ENCODE peak calls at places on chromosome X, in four cellular contexts. One of them, this sample, is unnamed. For H3K4me1, the result is how much of the 10 kb centered on the place peaks cover.

GRCh38 chrX:34893741-34894140 is 48.9 kb upstream of the FAM47B start:
- DNase-seq in PC-9: no peak
- DNase-seq in GM23248: peak
- DNase-seq in lower lobe of right lung: no peak
- DNase-seq in this sample: no peak

GRCh38 chrX:136694491-136695087 is 46.6 kb downstream of the CD40LG start:
- DNase-seq in GM23248: peak
- DNase-seq in lower lobe of right lung: no peak
- DNase-seq in PC-9: no peak
- DNase-seq in this sample: peak

GRCh38 chrX:119672252-119672825 is 20.6 kb downstream of the SEPTIN6 start:
- DNase-seq in GM23248: no peak
- DNase-seq in PC-9: no peak
- DNase-seq in lower lobe of right lung: no peak
- DNase-seq in this sample: no peak

GRCh38 chrX:38726596-38726995 is 74.7 kb upstream of the MID1IP1 start:
- DNase-seq in PC-9: no peak
- DNase-seq in GM23248: no peak
- DNase-seq in lower lobe of right lung: no peak
- DNase-seq in this sample: no peak

GRCh38 chrX:116204947-116205346 is 34.4 kb downstream of the AGTR2 start:
- DNase-seq in PC-9: no peak
- DNase-seq in lower lobe of right lung: no peak
- DNase-seq in GM23248: peak
- DNase-seq in this sample: peak

GRCh38 chrX:118528089-118528753 is 32.6 kb downstream of the DOCK11 start:
- DNase-seq in PC-9: no peak
- DNase-seq in GM23248: no peak
- DNase-seq in lower lobe of right lung: no peak
- DNase-seq in this sample: peak

GRCh38 chrX:30620980-30621716 is 32.1 kb upstream of the GK start:
- DNase-seq in PC-9: peak
- DNase-seq in GM23248: peak
- DNase-seq in lower lobe of right lung: no peak
- DNase-seq in this sample: no peak

GRCh38 chrX:17563515-17563914 is 173.8 kb upstream of the SCML1 start:
- DNase-seq in GM23248: no peak
- DNase-seq in PC-9: no peak
- DNase-seq in lower lobe of right lung: no peak
- DNase-seq in this sample: no peak

GRCh38 chrX:15242899-15243555 is 26.9 kb downstream of the ASB9 start:
- DNase-seq in GM23248: peak
- DNase-seq in PC-9: peak
- DNase-seq in lower lobe of right lung: no peak
- DNase-seq in this sample: peak

GRCh38 chrX:147917700-147918694 is 6.3 kb downstream of the FMR1 start:
- DNase-seq in lower lobe of right lung: no peak
- DNase-seq in GM23248: peak
- DNase-seq in PC-9: no peak
- DNase-seq in this sample: peak

GRCh38 chrX:24506082-24506481 is 41.0 kb downstream of the PDK3 start:
- DNase-seq in PC-9: peak
- DNase-seq in lower lobe of right lung: no peak
- DNase-seq in GM23248: peak
- DNase-seq in this sample: no peak

GRCh38 chrX:20414781-20415445 is 148.2 kb upstream of the RPS6KA3 start:
- DNase-seq in GM23248: no peak
- DNase-seq in lower lobe of right lung: no peak
- DNase-seq in PC-9: no peak
- DNase-seq in this sample: no peak

GRCh38 chrX:109936114-109936513 is 66.8 kb upstream of the TMEM164 start:
- DNase-seq in PC-9: no peak
- DNase-seq in lower lobe of right lung: no peak
- DNase-seq in GM23248: peak
- DNase-seq in this sample: no peak

GRCh38 chrX:151031365-151031975 is 48.3 kb downstream of the HMGB3 start:
- DNase-seq in lower lobe of right lung: no peak
- DNase-seq in PC-9: no peak
- DNase-seq in GM23248: no peak
- DNase-seq in this sample: no peak

GRCh38 chrX:55919367-55920221 is 202.0 kb downstream of the RRAGB start:
- DNase-seq in lower lobe of right lung: no peak
- DNase-seq in PC-9: peak
- DNase-seq in GM23248: no peak
- DNase-seq in this sample: no peak

GRCh38 chrX:148417934-148418333 is 82.5 kb upstream of the AFF2 start:
- DNase-seq in PC-9: no peak
- DNase-seq in lower lobe of right lung: no peak
- DNase-seq in GM23248: peak
- DNase-seq in this sample: no peak

GRCh38 chrX:139759637-139760036 is 51.7 kb upstream of the MCF2 start:
- DNase-seq in lower lobe of right lung: no peak
- DNase-seq in GM23248: peak
- DNase-seq in PC-9: peak
- DNase-seq in this sample: no peak

GRCh38 chrX:135973025-135973547 is 702 bp downstream of the MMGT1 start:
- DNase-seq in PC-9: peak
- DNase-seq in GM23248: peak
- DNase-seq in lower lobe of right lung: no peak
- DNase-seq in this sample: peak

DNA sequence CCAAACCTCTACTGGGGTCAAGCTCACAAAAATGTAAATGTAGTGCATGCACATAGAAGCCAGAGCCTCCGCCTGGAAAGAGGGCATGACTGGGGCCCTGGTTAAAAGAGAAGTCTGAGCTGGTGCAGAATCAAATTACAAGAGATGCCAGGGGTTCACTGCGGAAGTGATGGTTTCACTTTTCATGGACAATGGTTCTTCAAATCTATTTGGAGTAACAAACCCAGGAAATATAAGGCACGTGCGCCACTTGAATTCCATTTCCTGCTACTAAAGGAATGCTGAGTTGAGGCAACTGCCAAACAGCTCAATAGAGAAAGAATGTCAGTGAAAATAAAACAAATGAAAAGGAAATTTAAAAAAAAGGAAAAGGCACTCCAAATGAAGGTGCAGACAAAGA is 79.8 kb downstream of the FUNDC1 start:
- DNase-seq in lower lobe of right lung: no peak
- DNase-seq in GM23248: peak
- DNase-seq in PC-9: no peak
- DNase-seq in this sample: no peak
- H3K4me1 ChIP-seq in lower lobe of right lung: under half
- H3K4me1 ChIP-seq in GM23248: under half
- H3K4me1 ChIP-seq in PC-9: under half
- H3K4me1 ChIP-seq in this sample: under half

GRCh38 chrX:48631376-48632090 is 34.2 kb downstream of the WDR13 start:
- DNase-seq in GM23248: peak
- DNase-seq in lower lobe of right lung: peak
- DNase-seq in PC-9: peak
- DNase-seq in this sample: peak
- H3K27ac ChIP-seq in GM23248: no peak
- H3K27ac ChIP-seq in lower lobe of right lung: peak
- H3K27ac ChIP-seq in PC-9: no peak
- H3K27ac ChIP-seq in this sample: no peak

GRCh38 chrX:44342866-44343265 is 606 bp downstream of the EFHC2 start:
- DNase-seq in PC-9: no peak
- DNase-seq in lower lobe of right lung: no peak
- DNase-seq in GM23248: no peak
- DNase-seq in this sample: no peak

GRCh38 chrX:44338361-44338760 is 5.1 kb downstream of the EFHC2 start:
- DNase-seq in lower lobe of right lung: no peak
- DNase-seq in GM23248: no peak
- DNase-seq in PC-9: no peak
- DNase-seq in this sample: no peak

GRCh38 chrX:44344687-44345086 is 1.2 kb upstream of the EFHC2 start:
- DNase-seq in GM23248: no peak
- DNase-seq in PC-9: no peak
- DNase-seq in lower lobe of right lung: no peak
- DNase-seq in this sample: peak

GRCh38 chrX:44343412-44343942 is at the start of gene EFHC2:
- DNase-seq in lower lobe of right lung: peak
- DNase-seq in PC-9: peak
- DNase-seq in GM23248: peak
- DNase-seq in this sample: peak

DNA sequence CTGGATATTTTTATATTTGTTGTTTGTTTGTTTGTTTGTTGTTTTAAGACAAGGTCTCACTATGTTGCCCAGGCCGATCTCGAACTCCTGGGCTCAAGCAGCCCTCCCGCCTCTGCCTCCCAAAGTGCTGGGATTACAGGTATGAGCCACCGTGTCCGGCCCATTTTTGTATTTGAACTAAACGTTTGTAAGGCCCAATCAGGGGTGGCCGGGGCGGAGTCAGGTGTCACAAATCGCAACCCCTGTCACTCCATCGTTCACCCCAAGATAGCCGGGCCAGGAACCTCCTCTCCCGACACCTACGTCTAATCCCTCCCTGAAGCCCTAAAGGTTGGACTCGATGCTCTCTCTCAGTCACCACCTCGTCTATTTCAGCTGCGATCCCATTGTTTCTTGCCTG is 722 bp upstream of the EFHC2 start:
- DNase-seq in PC-9: peak
- DNase-seq in GM23248: no peak
- DNase-seq in lower lobe of right lung: peak
- DNase-seq in this sample: peak
- H3K4me3 ChIP-seq in PC-9: no peak
- H3K4me3 ChIP-seq in GM23248: peak
- H3K4me3 ChIP-seq in lower lobe of right lung: peak
- H3K4me3 ChIP-seq in this sample: peak

GRCh38 chrX:107677501-107677901 is 49.2 kb downstream of the PRPS1 start:
- DNase-seq in GM23248: peak
- DNase-seq in PC-9: no peak
- DNase-seq in lower lobe of right lung: no peak
- DNase-seq in this sample: no peak

GRCh38 chrX:107676559-107677378 is 48.5 kb downstream of the PRPS1 start:
- DNase-seq in lower lobe of right lung: peak
- DNase-seq in GM23248: peak
- DNase-seq in PC-9: peak
- DNase-seq in this sample: peak

GRCh38 chrX:107675823-107676555 is 47.7 kb downstream of the PRPS1 start:
- DNase-seq in lower lobe of right lung: peak
- DNase-seq in PC-9: no peak
- DNase-seq in GM23248: peak
- DNase-seq in this sample: peak

GRCh38 chrX:107678957-107679740 is 50.8 kb downstream of the PRPS1 start:
- DNase-seq in GM23248: peak
- DNase-seq in lower lobe of right lung: peak
- DNase-seq in PC-9: no peak
- DNase-seq in this sample: peak

GRCh38 chrX:107677909-107678308 is 49.6 kb downstream of the PRPS1 start:
- DNase-seq in lower lobe of right lung: no peak
- DNase-seq in PC-9: no peak
- DNase-seq in GM23248: no peak
- DNase-seq in this sample: no peak
- H3K4me1 ChIP-seq in lower lobe of right lung: half or more
- H3K4me1 ChIP-seq in PC-9: under half
- H3K4me1 ChIP-seq in GM23248: under half
- H3K4me1 ChIP-seq in this sample: half or more

DNA sequence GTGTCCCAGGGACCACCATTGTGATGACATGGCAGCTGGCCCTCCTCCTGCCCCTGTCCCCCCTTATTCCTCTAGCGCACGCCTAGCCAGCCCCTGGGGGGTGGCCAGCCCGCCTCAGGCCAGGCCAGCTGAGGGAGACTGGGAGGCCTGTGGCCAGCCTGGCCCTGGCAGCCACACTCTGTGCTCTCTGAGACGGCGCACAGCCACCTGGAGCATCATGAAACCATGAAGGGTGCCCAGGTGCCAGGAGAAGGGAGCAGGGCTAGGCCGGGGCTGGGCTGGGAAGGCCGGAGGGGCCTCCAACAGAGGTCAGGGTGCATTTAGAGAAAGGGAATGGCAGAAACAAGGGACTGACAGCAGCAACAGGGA is 14.4 kb upstream of the DUSP9 start:
- DNase-seq in PC-9: no peak
- DNase-seq in GM23248: no peak
- DNase-seq in lower lobe of right lung: no peak
- DNase-seq in this sample: no peak
- H3K27ac ChIP-seq in PC-9: no peak
- H3K27ac ChIP-seq in GM23248: no peak
- H3K27ac ChIP-seq in lower lobe of right lung: no peak
- H3K27ac ChIP-seq in this sample: no peak

GRCh38 chrX:129956145-129956544 is 26.3 kb upstream of the BCORL1 start:
- DNase-seq in lower lobe of right lung: no peak
- DNase-seq in GM23248: no peak
- DNase-seq in PC-9: no peak
- DNase-seq in this sample: no peak
- H3K4me3 ChIP-seq in lower lobe of right lung: no peak
- H3K4me3 ChIP-seq in GM23248: no peak
- H3K4me3 ChIP-seq in PC-9: peak
- H3K4me3 ChIP-seq in this sample: no peak

DNA sequence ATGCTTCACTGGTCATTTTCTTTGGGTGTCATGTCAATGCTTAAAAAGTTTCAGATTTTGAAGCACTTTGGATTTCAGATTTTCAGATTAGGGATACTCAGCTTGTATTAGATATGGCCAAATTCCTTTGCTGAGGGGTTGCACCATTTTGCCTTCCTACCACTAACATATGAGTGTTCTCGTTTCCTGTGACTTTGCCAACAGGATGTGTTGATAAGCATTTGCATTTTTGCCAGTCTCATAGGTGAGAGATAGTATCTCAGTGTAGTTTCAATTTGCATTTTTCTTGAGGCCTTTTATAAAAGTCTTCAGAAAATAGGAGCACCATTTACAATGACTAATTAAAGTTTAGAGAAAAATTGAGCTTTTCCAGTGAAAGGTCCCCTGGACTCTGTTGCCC is 71.6 kb upstream of the CLCN4 start:
- DNase-seq in lower lobe of right lung: no peak
- DNase-seq in PC-9: no peak
- DNase-seq in GM23248: peak
- DNase-seq in this sample: no peak
- H3K4me1 ChIP-seq in lower lobe of right lung: under half
- H3K4me1 ChIP-seq in PC-9: under half
- H3K4me1 ChIP-seq in GM23248: under half
- H3K4me1 ChIP-seq in this sample: under half